ENCODE peak calls at places on chromosome 1, in six cellular contexts. D is C1 segment of cervical spinal cord, Q is mesothelial cell of epicardium, N is iris pigment epithelial cell, V is keratinocyte, W is A549. J is an unnamed sample.

GRCh38 chr1:24572301-24572700 is 16.4 kb downstream of the NCMAP start:
- DNase-seq in D (no peak), W (no peak), Q (no peak), N (no peak), V (no peak), J (no peak)

GRCh38 chr1:244118087-244118761 is 67.1 kb downstream of the ZBTB18 start:
- DNase-seq in D (no peak), N (peak; percentile 26), Q (no peak), W (no peak), V (no peak), J (no peak)

GRCh38 chr1:31511848-31512615 is 64.3 kb upstream of the TINAGL1 start:
- DNase-seq in W (no peak), Q (no peak), D (no peak), V (no peak), N (no peak), J (no peak)

GRCh38 chr1:33370286-33370685 is 49.4 kb upstream of the A3GALT2 start:
- DNase-seq in V (no peak), Q (no peak), W (no peak), D (no peak), N (peak; percentile 86), J (no peak)

GRCh38 chr1:185045793-185046441 is 559 bp downstream of the RNF2 start:
- DNase-seq in D (no peak), W (peak; percentile 26), V (no peak), N (peak; percentile 45), Q (peak; percentile 45), J (peak; percentile 39)

GRCh38 chr1:160018900-160019299 is 12.9 kb downstream of the PIGM start:
- DNase-seq in W (no peak), Q (no peak), N (peak; percentile 66), V (no peak), D (no peak), J (no peak)

GRCh38 chr1:6415979-6416656 is 3.6 kb downstream of the HES2 start:
- DNase-seq in D (no peak), W (no peak), Q (no peak), V (no peak), N (no peak), J (no peak)

GRCh38 chr1:240151126-240151735 is 59.5 kb downstream of the FMN2 start:
- DNase-seq in D (no peak), N (no peak), W (no peak), Q (no peak), V (no peak), J (no peak)

GRCh38 chr1:151346082-151346768 is 827 bp downstream of the RFX5 start:
- DNase-seq in Q (no peak), W (no peak), D (no peak), N (peak; percentile 9), V (no peak), J (no peak)

GRCh38 chr1:89610457-89610991 is 22.4 kb upstream of the LRRC8C start:
- DNase-seq in N (no peak), Q (no peak), V (no peak), D (no peak), W (no peak), J (no peak)

GRCh38 chr1:155078496-155079209 is at the start of gene EFNA3:
- DNase-seq in D (no peak), Q (peak; percentile 80), N (peak; percentile 40), V (no peak), W (peak; percentile 50), J (peak; percentile 67)

J was measured in left lung.